ENCODE peak calls at places on chromosomes 11 and 22, in six cellular contexts. L, X, Q, Y, T and H are unnamed samples.

GRCh38 chr11:1845571-1846452 is 7.0 kb downstream of the TNNI2 start:
- DNase-seq in L (no peak), X (no peak), Q (no peak), Y (no peak), T (no peak), H (no peak)

GRCh38 chr11:77814848-77815247 is 5.7 kb downstream of the RSF1 start:
- DNase-seq in L (no peak), X (no peak), Q (no peak), Y (no peak), T (no peak), H (no peak)

GRCh38 chr22:23062616-23063538 is 7.4 kb upstream of the GNAZ start:
- DNase-seq in L (no peak), X (no peak), Q (no peak), Y (peak), T (no peak), H (peak)

GRCh38 chr22:29989446-29989845 is 90.8 kb upstream of the HORMAD2 start:
- DNase-seq in L (no peak), X (no peak), Q (no peak), Y (no peak), T (no peak), H (no peak)

GRCh38 chr11:82085493-82085892 is 648.2 kb downstream of the FAM181B start:
- DNase-seq in L (no peak), X (no peak), Q (no peak), Y (no peak), T (no peak), H (no peak)

GRCh38 chr11:2186669-2187266 is 15.2 kb upstream of the TH start:
- DNase-seq in L (no peak), X (peak), Q (peak), Y (no peak), T (peak), H (no peak)

GRCh38 chr11:16925495-16926065 is 88.6 kb downstream of the PLEKHA7 start:
- DNase-seq in L (no peak), X (no peak), Q (no peak), Y (peak), T (peak), H (peak)

GRCh38 chr22:20228055-20228938 is 39.8 kb downstream of the RTN4R start:
- DNase-seq in L (no peak), X (no peak), Q (no peak), Y (no peak), T (no peak), H (no peak)

GRCh38 chr11:43904737-43905515 is 24.3 kb downstream of the ALKBH3 start:
- DNase-seq in L (no peak), X (no peak), Q (no peak), Y (no peak), T (peak), H (no peak)

GRCh38 chr11:15200696-15201095 is 86.0 kb downstream of the INSC start:
- DNase-seq in L (no peak), X (no peak), Q (no peak), Y (no peak), T (no peak), H (no peak)

GRCh38 chr11:70323811-70324210 is 53.3 kb downstream of the PPFIA1 start:
- DNase-seq in L (no peak), X (no peak), Q (no peak), Y (no peak), T (peak), H (no peak)

GRCh38 chr22:33112606-33113005 is 54.4 kb upstream of the SYN3 start:
- DNase-seq in L (no peak), X (no peak), Q (no peak), Y (no peak), T (no peak), H (no peak)

GRCh38 chr11:93905384-93905783 is 55.0 kb upstream of the VSTM5 start:
- DNase-seq in L (no peak), X (no peak), Q (no peak), Y (no peak), T (peak), H (no peak)

GRCh38 chr11:99973993-99974392 is 713.1 kb upstream of the ARHGAP42 start:
- DNase-seq in L (no peak), X (no peak), Q (no peak), Y (no peak), T (no peak), H (no peak)

GRCh38 chr22:43541022-43541421 is 129.2 kb downstream of the MPPED1 start:
- DNase-seq in L (no peak), X (no peak), Q (no peak), Y (no peak), T (no peak), H (no peak)

GRCh38 chr11:416757-417621 is 2.2 kb upstream of the SIGIRR start:
- DNase-seq in L (no peak), X (no peak), Q (peak), Y (peak), T (no peak), H (peak)

GRCh38 chr22:24433868-24434471 is 6.6 kb downstream of the ADORA2A start:
- DNase-seq in L (no peak), X (no peak), Q (no peak), Y (no peak), T (peak), H (no peak)

GRCh38 chr22:24208012-24208749 is 26.9 kb downstream of the SUSD2 start:
- DNase-seq in L (peak), X (no peak), Q (no peak), Y (no peak), T (peak), H (no peak)

GRCh38 chr22:25334091-25334490 is 114.7 kb downstream of the CRYBB2 start:
- DNase-seq in L (no peak), X (no peak), Q (peak), Y (peak), T (no peak), H (no peak)

GRCh38 chr11:101049123-101049522 is 80.5 kb downstream of the PGR start:
- DNase-seq in L (no peak), X (no peak), Q (no peak), Y (no peak), T (no peak), H (no peak)

GRCh38 chr11:1232328-1233321 is 9.8 kb downstream of the MUC5B start:
- DNase-seq in L (no peak), X (no peak), Q (no peak), Y (peak), T (no peak), H (no peak)

GRCh38 chr11:72703281-72704008 is 29.2 kb upstream of the PDE2A start:
- DNase-seq in L (no peak), X (no peak), Q (no peak), Y (no peak), T (peak), H (peak)

GRCh38 chr11:75194147-75194546 is 43.2 kb downstream of the SLCO2B1 start:
- DNase-seq in L (no peak), X (no peak), Q (no peak), Y (no peak), T (no peak), H (no peak)

GRCh38 chr22:27875951-27876350 is 43.1 kb downstream of the PITPNB start:
- DNase-seq in L (no peak), X (no peak), Q (no peak), Y (no peak), T (no peak), H (no peak)

GRCh38 chr11:61129608-61130523 is 27.6 kb downstream of the CD5 start:
- DNase-seq in L (peak), X (peak), Q (peak), Y (peak), T (peak), H (peak)

GRCh38 chr11:1549355-1550330 is 22.4 kb downstream of the DUSP8 start:
- DNase-seq in L (no peak), X (no peak), Q (no peak), Y (no peak), T (no peak), H (no peak)

GRCh38 chr11:95067042-95067827 is 516 bp downstream of the SRSF8 start:
- DNase-seq in L (peak), X (peak), Q (peak), Y (peak), T (peak), H (peak)

GRCh38 chr11:111355101-111355500 is 24.0 kb downstream of the POU2AF1 start:
- DNase-seq in L (no peak), X (no peak), Q (no peak), Y (no peak), T (no peak), H (no peak)

GRCh38 chr22:49724030-49724892 is 103.4 kb downstream of the BRD1 start:
- DNase-seq in L (no peak), X (no peak), Q (peak), Y (no peak), T (no peak), H (no peak)

GRCh38 chr11:130070109-130070828 is 575 bp downstream of the APLP2 start:
- DNase-seq in L (no peak), X (peak), Q (peak), Y (peak), T (peak), H (peak)

GRCh38 chr11:118957968-118958367 is 1.9 kb downstream of the UPK2 start:
- DNase-seq in L (no peak), X (no peak), Q (no peak), Y (no peak), T (no peak), H (no peak)

GRCh38 chr11:119284344-119285157 is 32.4 kb downstream of the MCAM start:
- DNase-seq in L (no peak), X (no peak), Q (no peak), Y (no peak), T (peak), H (no peak)

GRCh38 chr22:29072193-29072978 is 449 bp upstream of the KREMEN1 start:
- DNase-seq in L (peak), X (peak), Q (peak), Y (peak), T (peak), H (peak)

GRCh38 chr11:61575886-61576516 is 4.9 kb downstream of the SYT7 start:
- DNase-seq in L (no peak), X (no peak), Q (no peak), Y (no peak), T (no peak), H (no peak)

GRCh38 chr11:76621866-76622265 is 48.7 kb downstream of the LRRC32 start:
- DNase-seq in L (no peak), X (no peak), Q (no peak), Y (no peak), T (peak), H (no peak)

GRCh38 chr11:76623171-76623883 is 47.2 kb downstream of the LRRC32 start:
- DNase-seq in L (no peak), X (no peak), Q (no peak), Y (no peak), T (peak), H (peak)

GRCh38 chr11:76621466-76621865 is 49.1 kb downstream of the LRRC32 start:
- DNase-seq in L (no peak), X (no peak), Q (no peak), Y (no peak), T (no peak), H (no peak)

GRCh38 chr11:76623884-76624419 is 46.6 kb downstream of the LRRC32 start:
- DNase-seq in L (no peak), X (no peak), Q (no peak), Y (no peak), T (no peak), H (peak)

GRCh38 chr11:76622481-76623094 is 48.0 kb downstream of the LRRC32 start:
- DNase-seq in L (no peak), X (no peak), Q (no peak), Y (no peak), T (no peak), H (no peak)
- H3K27ac ChIP-seq in L (peak), X (no peak), Q (no peak), Y (no peak), T (no peak), H (no peak)

DNA sequence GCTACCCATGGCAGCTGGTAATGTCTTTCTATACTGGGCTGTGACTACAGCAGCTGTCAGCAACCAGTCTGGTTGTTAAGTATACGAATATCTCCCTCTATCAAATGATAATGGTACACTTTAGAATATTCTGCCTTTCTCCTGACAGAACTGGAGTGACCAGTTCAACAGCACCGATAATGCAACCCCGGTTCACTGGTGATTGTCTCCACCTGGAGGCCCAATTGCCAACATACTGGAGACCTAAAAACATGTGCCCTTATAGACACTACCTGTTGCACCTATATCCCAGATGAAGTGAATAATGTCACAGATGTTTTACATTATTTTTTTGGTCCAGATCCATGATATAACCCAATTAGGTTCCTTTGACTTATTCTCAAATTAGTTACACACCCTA is 21.1 kb downstream of the OR5P2 start:
- DNase-seq in L (no peak), X (no peak), Q (no peak), Y (no peak), T (no peak), H (no peak)
- TF ChIP-seq CTCF in L (no peak), X (no peak), Q (no peak), Y (no peak), T (no peak), H (no peak)

GRCh38 chr11:8802263-8802662 is 108.7 kb upstream of the AKIP1 start:
- DNase-seq in L (no peak), X (no peak), Q (no peak), Y (no peak), T (no peak), H (no peak)
- H3K27ac ChIP-seq in L (no peak), X (no peak), Q (no peak), Y (no peak), T (no peak), H (no peak)

GRCh38 chr11:92152245-92152644 is 72.4 kb upstream of the FAT3 start:
- DNase-seq in L (no peak), X (no peak), Q (no peak), Y (no peak), T (no peak), H (no peak)
- TF ChIP-seq CTCF in L (no peak), X (no peak), Q (no peak), Y (no peak), T (no peak), H (no peak)

GRCh38 chr11:66958232-66958955 is at the start of gene PC:
- DNase-seq in L (peak), X (peak), Q (peak), Y (peak), T (peak), H (peak)
- H3K27ac ChIP-seq in L (peak), X (peak), Q (peak), Y (peak), T (peak), H (no peak)

GRCh38 chr11:21561589-21561988 is 631.3 kb upstream of the ANO5 start:
- DNase-seq in L (no peak), X (no peak), Q (no peak), Y (no peak), T (peak), H (no peak)
- TF ChIP-seq CTCF in L (no peak), X (no peak), Q (no peak), Y (no peak), T (no peak), H (no peak)

GRCh38 chr11:123585721-123586120 is 68.7 kb downstream of the SCN3B start:
- DNase-seq in L (no peak), X (no peak), Q (no peak), Y (no peak), T (no peak), H (no peak)
- H3K27ac ChIP-seq in L (no peak), X (no peak), Q (no peak), Y (no peak), T (no peak), H (no peak)

DNA sequence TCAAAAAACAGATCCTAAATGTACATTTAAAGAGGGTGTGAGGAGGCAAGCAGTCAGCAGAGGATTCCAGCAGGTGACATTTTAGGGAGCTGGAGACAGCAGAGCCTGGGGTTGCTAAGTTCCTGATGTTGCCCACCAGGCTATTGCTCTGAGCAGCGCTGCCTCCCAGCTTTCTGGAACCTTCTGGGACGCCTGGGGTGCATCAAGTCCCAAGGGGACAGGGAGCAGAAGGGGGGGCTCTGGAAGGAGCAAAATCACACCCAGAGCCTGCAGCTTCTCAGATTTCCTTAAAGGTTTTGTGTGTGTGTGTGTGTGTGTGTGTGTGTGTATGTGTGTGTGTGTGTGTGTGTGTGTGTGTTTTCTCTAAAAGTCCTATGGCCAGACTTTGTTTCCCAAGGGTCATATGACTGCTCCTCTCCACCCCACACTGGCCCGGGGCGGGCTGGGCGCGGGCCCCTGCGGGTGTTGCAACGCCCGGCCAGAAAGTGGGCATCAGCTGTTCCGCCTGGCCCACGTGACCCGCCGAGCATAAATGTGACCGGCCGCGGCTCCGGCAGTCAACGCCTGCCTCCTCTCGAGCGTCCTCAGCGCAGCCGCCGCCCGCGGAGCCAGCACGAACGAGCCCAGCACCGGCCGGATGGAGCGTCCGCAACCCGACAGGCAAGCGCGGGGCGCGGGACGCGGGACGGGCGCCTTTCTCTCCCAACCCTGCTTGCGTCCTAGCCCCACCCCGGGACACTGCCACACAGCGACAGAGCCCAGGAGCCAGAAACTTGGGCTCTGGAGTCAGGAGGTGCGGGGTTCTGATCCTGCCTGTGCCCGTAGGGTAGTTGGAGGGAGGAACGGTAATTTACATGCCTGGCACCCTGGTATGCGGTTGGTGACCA is at the start of gene HMOX1:
- DNase-seq in L (peak), X (peak), Q (peak), Y (peak), T (peak), H (peak)
- TF ChIP-seq CTCF in L (no peak), X (no peak), Q (no peak), Y (no peak), T (no peak), H (no peak)